ENCODE peak calls at places on chromosomes 2 and 18, in eight cellular contexts. One of them, this sample, is unnamed.
A peak's percentile ranks its signal among the peaks of the same experiment; 100 is the strongest.

GRCh38 chr2:71925268-71926097 is 222.2 kb downstream of the CYP26B1 start:
- DNase-seq in foreskin fibroblast: no peak
- DNase-seq in H54: peak; percentile 62
- DNase-seq in iris pigment epithelial cell: peak; percentile 32
- DNase-seq in HTR-8/SVneo: peak; percentile 75
- DNase-seq in endodermal cell: peak; percentile 49
- DNase-seq in occipital lobe: no peak
- DNase-seq in COR-L47: no peak
- DNase-seq in this sample: peak; percentile 68

GRCh38 chr18:57819671-57820460 is 16.8 kb upstream of the ATP8B1 start:
- DNase-seq in COR-L47: no peak
- DNase-seq in H54: peak; percentile 32
- DNase-seq in foreskin fibroblast: peak; percentile 89
- DNase-seq in occipital lobe: no peak
- DNase-seq in endodermal cell: peak; percentile 50
- DNase-seq in iris pigment epithelial cell: peak; percentile 94
- DNase-seq in HTR-8/SVneo: peak; percentile 52
- DNase-seq in this sample: peak; percentile 68

GRCh38 chr2:31580321-31581117 is at the start of gene SRD5A2:
- DNase-seq in H54: no peak
- DNase-seq in occipital lobe: no peak
- DNase-seq in iris pigment epithelial cell: no peak
- DNase-seq in COR-L47: no peak
- DNase-seq in HTR-8/SVneo: no peak
- DNase-seq in endodermal cell: peak; percentile 85
- DNase-seq in foreskin fibroblast: peak; percentile 8
- DNase-seq in this sample: no peak

GRCh38 chr2:231680284-231680991 is 27.9 kb upstream of the PTMA start:
- DNase-seq in HTR-8/SVneo: no peak
- DNase-seq in iris pigment epithelial cell: no peak
- DNase-seq in H54: no peak
- DNase-seq in COR-L47: no peak
- DNase-seq in endodermal cell: peak; percentile 96
- DNase-seq in foreskin fibroblast: no peak
- DNase-seq in occipital lobe: no peak
- DNase-seq in this sample: no peak

GRCh38 chr18:49813071-49813320 is 337 bp downstream of the ACAA2 start:
- DNase-seq in COR-L47: no peak
- DNase-seq in foreskin fibroblast: no peak
- DNase-seq in endodermal cell: no peak
- DNase-seq in occipital lobe: peak; percentile 26
- DNase-seq in HTR-8/SVneo: no peak
- DNase-seq in H54: no peak
- DNase-seq in iris pigment epithelial cell: peak; percentile 38
- DNase-seq in this sample: peak; percentile 49

GRCh38 chr2:100453853-100454252 is 16.4 kb upstream of the NMS start:
- DNase-seq in iris pigment epithelial cell: no peak
- DNase-seq in foreskin fibroblast: no peak
- DNase-seq in H54: no peak
- DNase-seq in endodermal cell: no peak
- DNase-seq in occipital lobe: no peak
- DNase-seq in HTR-8/SVneo: no peak
- DNase-seq in COR-L47: no peak
- DNase-seq in this sample: no peak

GRCh38 chr2:38076250-38076709 is 329 bp upstream of the CYP1B1 start:
- DNase-seq in foreskin fibroblast: peak; percentile 71
- DNase-seq in HTR-8/SVneo: peak; percentile 60
- DNase-seq in iris pigment epithelial cell: peak; percentile 93
- DNase-seq in endodermal cell: peak; percentile 96
- DNase-seq in H54: peak; percentile 77
- DNase-seq in occipital lobe: no peak
- DNase-seq in COR-L47: peak; percentile 29
- DNase-seq in this sample: peak; percentile 82

GRCh38 chr2:134718956-134719814 is at the start of gene TMEM163:
- DNase-seq in HTR-8/SVneo: no peak
- DNase-seq in iris pigment epithelial cell: no peak
- DNase-seq in foreskin fibroblast: no peak
- DNase-seq in occipital lobe: no peak
- DNase-seq in endodermal cell: peak; percentile 79
- DNase-seq in COR-L47: peak; percentile 41
- DNase-seq in H54: no peak
- DNase-seq in this sample: no peak

This sample was measured in MG63.